ENCODE peak calls at places on chromosomes 5 and 9, in eight cellular contexts. N is RCC 7860; T is T1000; P is DMS153; A is WTC11; S is HuH-7.5; L is NCI-H2107; V is stimulated activated CD4-positive, alpha-beta T cell treated with anti-CD3 and anti-CD28 coated beads, Interleukin-15, amount 100 ng/mL, for 1 hour. E is an unnamed sample.
A peak's percentile ranks its signal among the peaks of the same experiment; 100 is the strongest.

GRCh38 chr9:84054341-84055010 is 73.9 kb downstream of the RMI1 start:
- DNase-seq in L (no peak), T (no peak), P (no peak), N (no peak), V (no peak), A (no peak), S (peak; percentile 30), E (no peak)

GRCh38 chr5:132050136-132050535 is 10.3 kb upstream of the IL3 start:
- DNase-seq in T (no peak), N (no peak), L (no peak), S (no peak), V (no peak), A (no peak), P (no peak), E (peak; percentile 21)

GRCh38 chr9:136747161-136748060 is 914 bp downstream of the LCN6 start:
- DNase-seq in S (no peak), A (no peak), N (no peak), T (no peak), P (no peak), V (no peak), L (no peak), E (no peak)

GRCh38 chr9:91163773-91164471 is 197.8 kb downstream of the AUH start:
- DNase-seq in V (no peak), P (no peak), N (no peak), L (no peak), S (no peak), A (no peak), T (no peak), E (peak; percentile 7)

GRCh38 chr5:51378415-51378777 is 4.9 kb upstream of the ISL1 start:
- DNase-seq in A (peak; percentile 56), P (no peak), T (no peak), L (no peak), N (no peak), S (no peak), V (no peak), E (no peak)

GRCh38 chr5:167346461-167346860 is 945.0 kb upstream of the WWC1 start:
- DNase-seq in S (no peak), N (no peak), A (no peak), P (no peak), V (no peak), L (no peak), T (no peak), E (no peak)

GRCh38 chr5:116573279-116573616 is 1.4 kb downstream of the SEMA6A start:
- DNase-seq in A (peak; percentile 34), N (no peak), S (peak; percentile 18), V (no peak), T (no peak), P (no peak), L (no peak), E (peak; percentile 32)

GRCh38 chr5:73701566-73701965 is 75.6 kb downstream of the ARHGEF28 start:
- DNase-seq in L (no peak), V (no peak), P (no peak), N (no peak), A (no peak), T (no peak), S (no peak), E (no peak)

GRCh38 chr9:99055384-99055783 is 49.5 kb upstream of the TGFBR1 start:
- DNase-seq in N (peak; percentile 91), L (no peak), V (no peak), A (no peak), P (no peak), S (no peak), T (no peak), E (no peak)

GRCh38 chr5:75616286-75616810 is 5.1 kb downstream of the ANKDD1B start:
- DNase-seq in P (no peak), N (no peak), S (no peak), T (no peak), L (no peak), V (no peak), A (no peak), E (no peak)

GRCh38 chr5:164148292-164148691 is 642.9 kb downstream of the MAT2B start:
- DNase-seq in N (no peak), P (no peak), L (no peak), T (no peak), A (no peak), S (no peak), V (no peak), E (no peak)

GRCh38 chr5:159338143-159338542 is 7.9 kb upstream of the IL12B start:
- DNase-seq in A (no peak), P (no peak), S (no peak), V (no peak), L (no peak), T (no peak), N (no peak), E (no peak)

GRCh38 chr5:79547429-79547822 is 33.5 kb upstream of the HOMER1 start:
- DNase-seq in T (no peak), A (no peak), L (peak; percentile 14), S (peak; percentile 13), V (no peak), N (no peak), P (no peak), E (no peak)

GRCh38 chr5:104170906-104171305 is 608.3 kb upstream of the NUDT12 start:
- DNase-seq in N (no peak), T (no peak), A (no peak), V (no peak), P (no peak), L (no peak), S (no peak), E (no peak)

E was measured in putamen.